ENCODE peak calls at places on chromosomes 11 and 22, in seven cellular contexts. W is spleen, L is thyroid gland, Z is HepG2, I is transverse colon, U is adrenal gland, X is heart left ventricle. J is an unnamed sample.

GRCh38 chr11:116993599-116993998 is 104.6 kb downstream of the SIK3 start:
- DNase-seq in L (peak), X (no peak), I (no peak), W (no peak), U (no peak), Z (no peak), J (no peak)

GRCh38 chr11:131253885-131254204 is 116.6 kb upstream of the NTM start:
- DNase-seq in Z (no peak), W (no peak), X (no peak), U (no peak), I (no peak), L (no peak), J (no peak)

GRCh38 chr11:61914471-61915171 is 2.7 kb downstream of the RAB3IL1 start:
- DNase-seq in L (no peak), Z (no peak), U (no peak), X (no peak), I (no peak), W (no peak), J (no peak)

GRCh38 chr11:121420398-121420797 is 31.7 kb upstream of the SORL1 start:
- DNase-seq in Z (no peak), L (no peak), I (no peak), W (no peak), U (no peak), X (no peak), J (no peak)

GRCh38 chr11:95717314-95717713 is 72.3 kb downstream of the FAM76B start:
- DNase-seq in L (no peak), Z (no peak), I (no peak), W (no peak), X (no peak), U (no peak), J (no peak)

GRCh38 chr22:45781459-45781858 is 109.8 kb downstream of the ATXN10 start:
- DNase-seq in W (no peak), I (no peak), L (no peak), X (no peak), Z (no peak), U (no peak), J (no peak)

GRCh38 chr11:61960532-61960931 is 6.9 kb downstream of the FTH1 start:
- DNase-seq in L (no peak), Z (no peak), I (no peak), X (no peak), U (peak), W (peak), J (no peak)

GRCh38 chr11:62409831-62410230 is 9.0 kb upstream of the SCGB1A1 start:
- DNase-seq in L (no peak), I (no peak), W (no peak), Z (no peak), U (no peak), X (no peak), J (no peak)

GRCh38 chr11:44627911-44628729 is 62.7 kb downstream of the CD82 start:
- DNase-seq in X (peak), Z (no peak), W (peak), I (peak), U (peak), L (peak), J (no peak)

GRCh38 chr22:24435861-24436351 is 8.5 kb downstream of the ADORA2A start:
- DNase-seq in L (no peak), U (peak), Z (no peak), X (peak), I (no peak), W (peak), J (no peak)

GRCh38 chr11:134074346-134074745 is 5.5 kb downstream of the JAM3 start:
- DNase-seq in L (no peak), U (peak), I (no peak), Z (no peak), W (no peak), X (no peak), J (no peak)

GRCh38 chr11:66638177-66639065 is at the start of gene RBM4:
- DNase-seq in U (peak), X (peak), I (peak), Z (peak), L (peak), W (peak), J (peak)
- TF ChIP-seq POLR2A in U (peak), X (peak), I (peak), Z (peak), L (peak), W (peak), J (peak)

DNA sequence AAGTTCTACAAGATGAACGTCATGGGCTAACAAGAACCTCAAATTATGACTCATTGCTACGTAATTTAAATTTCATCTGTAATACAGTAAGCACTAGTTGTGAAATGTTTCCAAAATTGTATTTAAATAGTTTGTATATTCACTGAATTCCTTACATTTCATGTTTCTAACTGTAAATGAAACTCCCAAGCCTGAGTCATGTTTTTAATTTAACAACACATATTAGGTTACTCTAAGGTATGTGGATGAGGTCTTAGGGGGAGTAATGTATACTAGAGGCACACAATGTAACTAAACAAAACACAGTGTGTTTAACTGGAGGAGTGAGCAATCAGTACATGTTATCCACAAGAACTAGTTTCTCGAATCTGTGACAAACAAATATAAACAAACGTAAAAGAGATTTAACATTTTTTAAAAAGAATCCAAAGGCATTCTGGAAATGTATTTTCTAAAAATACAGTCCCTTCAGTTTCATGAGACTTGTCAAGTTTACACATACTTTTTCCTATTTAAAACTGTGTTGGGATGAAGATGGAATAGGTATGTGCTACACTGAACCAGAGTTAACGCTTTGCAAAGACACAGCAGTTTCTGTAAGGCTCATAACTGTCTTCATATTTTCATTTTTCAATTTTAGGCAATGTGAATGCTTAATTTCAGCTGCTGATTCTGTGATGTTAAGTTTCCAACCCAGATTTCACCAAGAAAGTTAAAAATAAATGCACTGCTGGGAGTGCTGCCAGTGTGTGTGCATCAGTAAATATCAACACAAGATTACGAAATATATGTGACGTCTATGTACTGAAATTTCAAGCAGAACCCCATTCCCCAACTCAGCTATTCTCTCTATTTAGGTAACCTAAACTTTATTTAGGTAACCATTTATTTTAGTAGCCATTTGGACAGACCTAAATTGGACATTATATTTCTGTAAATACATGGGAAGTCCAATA is 52.6 kb downstream of the PITPNB start:
- DNase-seq in I (no peak), X (no peak), U (peak), L (peak), W (no peak), Z (peak), J (no peak)
- H3K4me3 ChIP-seq in I (no peak), X (no peak), U (no peak), L (no peak), W (no peak), Z (no peak), J (no peak)

GRCh38 chr11:16771350-16772140 is 33.1 kb downstream of the C11orf58 start:
- DNase-seq in U (no peak), L (no peak), X (no peak), W (no peak), Z (no peak), I (no peak), J (no peak)

GRCh38 chr11:16769386-16769785 is 30.9 kb downstream of the C11orf58 start:
- DNase-seq in U (no peak), Z (no peak), X (no peak), L (no peak), W (no peak), I (no peak), J (no peak)

GRCh38 chr11:16772141-16772512 is 33.7 kb downstream of the C11orf58 start:
- DNase-seq in U (no peak), X (no peak), Z (no peak), L (no peak), I (no peak), W (no peak), J (no peak)

GRCh38 chr11:16767957-16768356 is 29.5 kb downstream of the C11orf58 start:
- DNase-seq in Z (no peak), X (no peak), L (no peak), U (no peak), I (no peak), W (no peak), J (no peak)

GRCh38 chr11:16770016-16770415 is 31.6 kb downstream of the C11orf58 start:
- DNase-seq in I (no peak), U (no peak), Z (no peak), W (no peak), L (no peak), X (no peak), J (no peak)
- TF ChIP-seq POLR2A in I (no peak), U (no peak), Z (no peak), W (no peak), L (no peak), X (no peak), J (no peak)

GRCh38 chr11:58940028-58940427 is 740 bp downstream of the GLYATL1 start:
- DNase-seq in I (no peak), U (no peak), Z (no peak), L (no peak), W (no peak), X (no peak), J (no peak)
- H3K4me3 ChIP-seq in I (no peak), U (no peak), Z (no peak), L (no peak), W (no peak), X (no peak), J (no peak)

DNA sequence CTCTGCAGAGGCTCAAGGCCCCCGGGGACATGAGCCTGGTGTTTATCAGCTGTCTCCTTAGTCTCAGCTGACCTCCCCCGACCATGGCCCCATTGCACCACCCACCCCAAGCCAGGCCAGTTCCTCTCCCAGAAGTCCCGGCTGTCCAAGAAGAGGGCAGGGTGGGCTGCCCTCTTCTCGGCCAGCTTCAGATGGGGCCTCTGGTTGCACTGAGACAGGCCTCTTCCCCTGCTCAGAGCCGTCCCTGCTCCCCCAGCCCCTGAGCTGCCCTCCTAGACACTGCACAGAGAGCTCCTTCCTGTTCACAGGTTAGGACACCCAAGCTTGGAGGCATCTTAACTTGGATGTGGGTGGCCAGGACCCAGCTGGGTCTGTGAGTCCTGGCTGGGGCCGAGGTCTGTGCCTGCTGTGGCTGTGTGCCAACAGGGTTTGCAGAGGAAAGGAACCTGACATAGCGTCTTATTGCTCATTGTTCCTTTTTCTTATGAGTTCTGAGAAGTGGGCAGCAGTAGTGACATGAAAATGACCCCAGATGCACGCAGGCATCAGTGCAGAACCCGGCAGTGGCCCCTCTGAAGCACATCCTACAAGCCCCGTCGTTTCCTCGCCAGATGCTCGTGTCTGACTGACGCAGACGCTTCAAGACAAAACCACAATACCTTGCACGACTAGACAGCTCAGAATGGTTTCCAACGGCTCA is 5.5 kb downstream of the TRABD start:
- DNase-seq in L (no peak), U (no peak), Z (no peak), X (peak), W (peak), I (peak), J (peak)
- TF ChIP-seq POLR2A in L (no peak), U (no peak), Z (no peak), X (no peak), W (no peak), I (peak), J (no peak)

DNA sequence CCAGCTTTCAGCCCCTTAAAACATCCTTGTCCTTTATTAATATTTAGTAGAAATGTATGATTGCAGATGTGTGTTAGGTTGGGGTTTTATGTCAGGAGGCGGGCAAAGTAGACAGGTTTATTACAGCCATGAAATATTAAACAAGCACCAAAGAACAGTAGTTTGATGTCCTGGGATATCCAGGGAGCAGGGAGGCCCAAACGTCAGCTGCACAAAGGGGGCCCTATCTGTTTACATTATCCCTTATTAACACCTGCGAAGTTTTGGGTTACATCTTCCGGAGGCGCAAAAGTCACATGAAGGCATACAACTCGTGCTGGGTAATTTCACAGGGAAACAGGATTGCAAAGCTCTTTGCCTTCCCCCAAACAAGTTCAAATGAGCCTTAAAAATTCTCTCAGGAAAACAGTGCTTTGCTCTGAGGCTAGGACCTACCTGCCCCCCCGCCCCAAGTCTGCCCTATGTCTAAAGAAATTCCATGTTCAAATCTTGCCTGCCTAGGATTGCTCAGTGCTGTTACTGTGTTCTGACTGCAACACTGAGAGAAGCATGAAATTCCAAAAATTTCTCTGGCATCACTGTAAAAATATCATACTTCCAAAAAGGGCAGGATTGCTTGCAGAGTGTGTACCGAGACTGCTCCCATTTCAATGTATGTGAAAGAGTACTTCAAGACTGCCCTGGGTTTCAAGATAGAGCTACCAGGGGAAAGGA is 8.9 kb downstream of the MN1 start:
- DNase-seq in X (no peak), I (no peak), W (no peak), L (no peak), Z (no peak), U (no peak), J (no peak)
- H3K4me3 ChIP-seq in X (no peak), I (no peak), W (no peak), L (no peak), Z (no peak), U (no peak), J (no peak)

GRCh38 chr22:39318507-39319283 is 728 bp downstream of the RPL3 start:
- DNase-seq in I (peak), L (peak), X (no peak), Z (no peak), W (no peak), U (no peak), J (no peak)
- TF ChIP-seq POLR2A in I (no peak), L (no peak), X (no peak), Z (no peak), W (no peak), U (no peak), J (no peak)

J was measured in esophagus squamous epithelium.